ENCODE peak calls at places on chromosomes 11 and 22, in five cellular contexts. V is NCI-H460, C is EL, G is heart right ventricle, J is non-pigmented ciliary epithelial cell. I is an unnamed sample.

GRCh38 chr11:2788751-2789140 is 89.0 kb upstream of the KCNQ1OT1 start:
- DNase-seq in V (no peak), C (no peak), G (no peak), J (no peak), I (no peak)

GRCh38 chr11:94586978-94587377 is 19.8 kb downstream of the PIWIL4 start:
- DNase-seq in V (no peak), C (no peak), G (no peak), J (no peak), I (no peak)

GRCh38 chr11:106482920-106483761 is 405.7 kb downstream of the AASDHPPT start:
- DNase-seq in V (no peak), C (peak; percentile 57), G (no peak), J (no peak), I (no peak)

GRCh38 chr22:37784829-37785495 is 22.8 kb upstream of the GCAT start:
- DNase-seq in V (no peak), C (no peak), G (no peak), J (no peak), I (no peak)

GRCh38 chr11:3613998-3614741 is 27.6 kb downstream of the ART5 start:
- DNase-seq in V (no peak), C (no peak), G (no peak), J (no peak), I (no peak)

GRCh38 chr22:28019360-28019759 is 100.3 kb upstream of the PITPNB start:
- DNase-seq in V (no peak), C (no peak), G (no peak), J (no peak), I (no peak)

GRCh38 chr22:23180893-23181762 is 819 bp downstream of the BCR start:
- DNase-seq in V (no peak), C (no peak), G (no peak), J (no peak), I (peak; percentile 25)

GRCh38 chr11:133343951-133344350 is 188.3 kb downstream of the OPCML start:
- DNase-seq in V (no peak), C (no peak), G (no peak), J (peak; percentile 53), I (no peak)

GRCh38 chr11:119721129-119722120 is 7.6 kb downstream of the NECTIN1 start:
- DNase-seq in V (no peak), C (peak; percentile 21), G (peak; percentile 56), J (no peak), I (no peak)

GRCh38 chr22:40499187-40499753 is 128.9 kb downstream of the SGSM3 start:
- DNase-seq in V (peak; percentile 58), C (peak; percentile 97), G (no peak), J (peak; percentile 97), I (no peak)

GRCh38 chr11:134380785-134381184 is 31.3 kb downstream of the B3GAT1 start:
- DNase-seq in V (no peak), C (no peak), G (no peak), J (no peak), I (no peak)

GRCh38 chr11:19828382-19829108 is 115.9 kb downstream of the NAV2 start:
- DNase-seq in V (no peak), C (no peak), G (no peak), J (no peak), I (no peak)

I was measured in stimulated activated effector memory CD8-positive, alpha-beta T cell treated with anti-CD3 and anti-CD28 coated beads, Interleukin-12 subunit alpha, Interleukin-12 subunit beta, amount 100 ng/mL, for 72 hours.